ENCODE peak calls at places on chromosomes 11 and 22, in ten cellular contexts. V is prostate gland, L is mammary epithelial cell, N is cardiac fibroblast, Y is adrenal gland, C is endothelial cell, R is sigmoid colon, P is mucosa of descending colon, F is fibroblast of mammary gland, D is NB4. I is an unnamed sample.

GRCh38 chr11:73196576-73196975 is 21.5 kb upstream of the P2RY2 start:
- DNase-seq in L (no peak), N (no peak), V (no peak), R (peak; percentile 13), F (no peak), P (peak; percentile 18), C (no peak), Y (peak; percentile 5), D (no peak), I (no peak)

GRCh38 chr11:73570415-73571114 is 27.3 kb downstream of the FAM168A start:
- DNase-seq in N (peak; percentile 28), V (no peak), C (no peak), D (no peak), P (no peak), L (peak; percentile 99), Y (no peak), F (peak; percentile 67), R (no peak), I (no peak)

GRCh38 chr11:67277231-67277961 is 11.1 kb downstream of the GRK2 start:
- DNase-seq in D (peak; percentile 100), L (peak; percentile 47), F (peak; percentile 65), V (peak; percentile 85), C (peak; percentile 65), R (peak; percentile 96), P (peak; percentile 92), Y (peak; percentile 82), N (peak; percentile 91), I (peak; percentile 97)

GRCh38 chr11:64036081-64037026 is 623 bp downstream of the FLRT1 start:
- DNase-seq in P (no peak), L (peak; percentile 16), F (peak; percentile 31), C (no peak), V (no peak), R (peak; percentile 79), D (peak; percentile 75), Y (peak; percentile 28), N (peak; percentile 29), I (peak; percentile 49)

GRCh38 chr11:130131957-130132850 is 27.4 kb upstream of the ST14 start:
- DNase-seq in R (no peak), P (no peak), Y (peak; percentile 52), F (peak; percentile 72), D (peak; percentile 75), N (peak; percentile 80), L (peak; percentile 65), V (peak; percentile 46), C (peak; percentile 61), I (no peak)

GRCh38 chr11:94513091-94513490 is 830 bp downstream of the C11orf97 start:
- DNase-seq in R (no peak), P (no peak), C (no peak), F (no peak), V (no peak), L (peak; percentile 56), Y (no peak), N (no peak), D (peak; percentile 19), I (no peak)

GRCh38 chr22:45084400-45084920 is 74.7 kb upstream of the PHF21B start:
- DNase-seq in P (no peak), N (no peak), F (no peak), C (no peak), V (no peak), D (no peak), R (no peak), L (no peak), Y (no peak), I (no peak)

GRCh38 chr22:40332319-40332781 is 13.9 kb upstream of the ADSL start:
- DNase-seq in C (no peak), Y (no peak), F (peak; percentile 44), V (no peak), N (peak; percentile 20), D (no peak), L (no peak), R (no peak), P (no peak), I (no peak)

GRCh38 chr11:116353517-116353916 is 419.3 kb downstream of the BUD13 start:
- DNase-seq in L (peak; percentile 19), R (no peak), D (no peak), V (no peak), Y (no peak), P (no peak), N (no peak), C (no peak), F (no peak), I (no peak)

GRCh38 chr11:26344647-26345046 is 12.7 kb downstream of the ANO3 start:
- DNase-seq in L (no peak), V (no peak), Y (no peak), P (no peak), C (no peak), F (peak; percentile 68), R (no peak), D (no peak), N (peak; percentile 43), I (no peak)

GRCh38 chr11:2535673-2536439 is 91.0 kb downstream of the KCNQ1 start:
- DNase-seq in C (no peak), R (peak; percentile 61), D (no peak), L (no peak), Y (no peak), V (no peak), F (no peak), P (peak; percentile 19), N (no peak), I (peak; percentile 23)

GRCh38 chr22:26131755-26132154 is 37.5 kb upstream of the SEZ6L start:
- DNase-seq in V (no peak), L (no peak), F (no peak), P (no peak), Y (no peak), N (no peak), D (no peak), R (no peak), C (no peak), I (no peak)

GRCh38 chr11:117182551-117182935 is 4.0 kb downstream of the SIDT2 start:
- DNase-seq in N (no peak), L (no peak), C (no peak), D (no peak), Y (peak; percentile 11), F (no peak), P (no peak), R (peak; percentile 61), V (peak; percentile 3), I (no peak)

GRCh38 chr11:34787899-34788298 is 128.3 kb downstream of the APIP start:
- DNase-seq in F (no peak), L (no peak), N (no peak), C (no peak), V (no peak), P (no peak), R (no peak), D (no peak), Y (no peak), I (no peak)

GRCh38 chr11:34784318-34784841 is 131.8 kb downstream of the APIP start:
- DNase-seq in P (no peak), L (peak; percentile 32), V (no peak), D (no peak), N (no peak), R (no peak), F (no peak), Y (no peak), C (no peak), I (no peak)

GRCh38 chr11:34789196-34789834 is 126.9 kb downstream of the APIP start:
- DNase-seq in Y (no peak), C (no peak), D (no peak), V (no peak), N (no peak), R (no peak), P (peak; percentile 34), F (no peak), L (no peak), I (no peak)

GRCh38 chr11:34788642-34789041 is 127.5 kb downstream of the APIP start:
- DNase-seq in V (no peak), P (no peak), N (no peak), C (no peak), D (no peak), Y (no peak), L (no peak), F (no peak), R (no peak), I (no peak)

DNA sequence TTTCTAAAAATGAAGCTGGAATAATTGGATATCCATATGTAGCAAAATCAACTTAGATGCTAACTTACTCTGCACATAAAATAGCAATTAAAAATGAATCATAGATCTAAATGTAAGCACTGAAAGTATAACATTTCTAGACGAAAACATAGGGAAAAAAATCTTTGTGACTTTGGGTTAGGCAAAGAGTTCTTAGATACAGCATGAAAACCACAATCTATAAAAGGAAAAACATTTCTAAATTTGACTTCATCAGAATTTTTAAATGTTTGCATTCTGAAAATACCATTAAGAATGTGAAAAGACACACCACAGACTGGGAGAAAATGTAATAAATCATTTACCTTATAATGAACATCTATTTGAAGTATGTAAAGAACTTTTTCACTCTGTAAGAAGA is 128.8 kb downstream of the APIP start:
- DNase-seq in D (no peak), N (no peak), L (no peak), C (no peak), Y (no peak), P (no peak), V (no peak), R (no peak), F (no peak), I (no peak)
- TF ChIP-seq CTCF in D (no peak), N (no peak), L (no peak), C (no peak), Y (no peak), P (no peak), V (no peak), R (no peak), F (no peak), I (no peak)

DNA sequence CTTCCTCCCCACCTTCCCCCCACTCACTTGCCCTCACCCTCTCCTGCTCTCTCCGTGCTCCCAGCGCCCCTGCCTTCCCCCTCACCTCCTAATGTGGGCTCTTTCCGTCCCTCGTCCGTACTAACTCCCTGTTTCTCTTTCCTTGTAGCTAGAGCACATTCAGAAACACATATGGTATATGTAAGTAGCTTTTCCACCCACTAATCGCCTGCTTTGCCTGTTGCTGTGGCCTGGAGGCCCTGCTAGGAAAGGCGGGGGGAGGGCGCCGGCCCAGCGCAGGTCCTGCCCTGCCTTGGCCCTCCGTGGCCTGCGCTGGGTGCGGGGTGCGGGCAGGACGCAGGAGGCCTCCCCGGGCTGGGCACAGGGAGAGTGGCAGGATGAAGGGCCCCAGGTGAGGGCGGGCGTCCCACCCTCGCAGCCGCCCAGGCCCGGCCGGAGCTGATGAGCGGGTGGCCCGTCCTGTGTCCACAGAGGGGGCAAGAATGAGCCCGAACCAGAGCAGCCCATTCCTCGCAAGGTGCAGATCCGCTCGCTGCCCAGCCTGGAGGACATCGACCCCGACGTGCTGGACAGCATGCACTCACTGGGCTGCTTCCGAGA is 41.7 kb downstream of the MOB2 start:
- DNase-seq in F (no peak), R (no peak), L (no peak), D (no peak), N (no peak), V (no peak), P (no peak), Y (no peak), C (no peak), I (no peak)
- TF ChIP-seq CTCF in F (no peak), R (no peak), L (no peak), D (no peak), N (no peak), V (no peak), P (no peak), Y (no peak), C (no peak), I (no peak)

GRCh38 chr11:69643646-69644045 is 2.7 kb downstream of the CCND1 start:
- DNase-seq in Y (no peak), V (no peak), N (no peak), P (no peak), L (no peak), D (no peak), C (no peak), R (no peak), F (no peak), I (no peak)
- TF ChIP-seq CTCF in Y (no peak), V (no peak), N (no peak), P (no peak), L (no peak), D (no peak), C (peak; percentile 42), R (no peak), F (no peak), I (peak; percentile 25)

GRCh38 chr11:85694385-85694980 is 8.5 kb upstream of the CCDC89 start:
- DNase-seq in N (peak; percentile 70), V (no peak), R (no peak), L (peak; percentile 16), D (peak; percentile 49), P (no peak), Y (no peak), C (no peak), F (peak; percentile 71), I (no peak)
- TF ChIP-seq CTCF in N (peak; percentile 56), V (peak; percentile 70), R (no peak), L (peak; percentile 49), D (peak; percentile 43), P (no peak), Y (peak; percentile 24), C (no peak), F (peak; percentile 71), I (peak; percentile 67)

I was measured in heart left ventricle.